ENCODE peak calls at places on chromosomes 12 and 14, in ten cellular contexts. P is psoas muscle; A is HL-60; T is lower leg skin; O is right atrium auricular region; Z is HFF-Myc; L is WTC11; X is astrocyte of the spinal cord; Y is stomach; S is CD4-positive, alpha-beta T cell. Q is an unnamed sample.

GRCh38 chr12:76874027-76874426 is 4.8 kb downstream of the CSRP2 start:
- DNase-seq in X (no peak), Y (no peak), A (no peak), L (no peak), P (no peak), S (no peak), Z (no peak), O (no peak), T (no peak), Q (no peak)

GRCh38 chr12:1474059-1474537 is 120.3 kb downstream of the FBXL14 start:
- DNase-seq in P (no peak), O (no peak), A (no peak), S (no peak), L (no peak), Y (no peak), T (no peak), X (peak), Z (peak), Q (no peak)

GRCh38 chr12:105433804-105434203 is 103.3 kb downstream of the C12orf75 start:
- DNase-seq in P (no peak), Y (no peak), T (no peak), L (no peak), A (no peak), Z (no peak), S (no peak), X (peak), O (no peak), Q (no peak)

GRCh38 chr12:44511289-44511688 is 364.8 kb downstream of the NELL2 start:
- DNase-seq in X (no peak), P (no peak), A (no peak), Z (no peak), S (no peak), L (no peak), O (no peak), Y (no peak), T (no peak), Q (no peak)

GRCh38 chr12:120538281-120539156 is 4.4 kb downstream of the RNF10 start:
- DNase-seq in Z (no peak), Y (peak), O (no peak), S (no peak), T (no peak), P (peak), L (no peak), X (peak), A (no peak), Q (no peak)

GRCh38 chr12:109820921-109821381 is 12.2 kb downstream of the TRPV4 start:
- DNase-seq in O (no peak), S (no peak), X (no peak), A (no peak), P (no peak), T (no peak), L (no peak), Y (no peak), Z (no peak), Q (no peak)

GRCh38 chr14:38202444-38203191 is 5.1 kb upstream of the SSTR1 start:
- DNase-seq in A (no peak), Y (no peak), P (no peak), X (no peak), T (no peak), L (peak), Z (no peak), O (no peak), S (no peak), Q (no peak)

GRCh38 chr12:53866727-53867126 is 71.9 kb upstream of the HOXC13 start:
- DNase-seq in X (no peak), P (no peak), S (no peak), Z (no peak), Y (no peak), O (no peak), T (no peak), A (no peak), L (no peak), Q (no peak)

GRCh38 chr12:71431991-71432390 is 7.6 kb upstream of the LGR5 start:
- DNase-seq in L (no peak), T (no peak), O (no peak), Z (no peak), A (no peak), X (no peak), S (no peak), P (no peak), Y (no peak), Q (no peak)

GRCh38 chr12:58540480-58541299 is 379.6 kb downstream of the LRIG3 start:
- DNase-seq in O (peak), Y (peak), T (peak), X (peak), P (peak), Z (peak), L (peak), S (no peak), A (no peak), Q (peak)

GRCh38 chr12:12870454-12870853 is 20.9 kb upstream of the GPRC5A start:
- DNase-seq in O (no peak), Y (no peak), A (no peak), Z (peak), P (no peak), T (peak), S (no peak), X (peak), L (no peak), Q (no peak)

GRCh38 chr14:104294983-104295680 is 156.7 kb downstream of the KIF26A start:
- DNase-seq in A (no peak), P (no peak), S (no peak), O (no peak), Z (no peak), Y (no peak), L (peak), X (no peak), T (peak), Q (peak)

GRCh38 chr14:93937519-93937918 is 10.4 kb downstream of the FAM181A start:
- DNase-seq in X (no peak), P (peak), S (no peak), Z (no peak), O (no peak), Y (no peak), L (no peak), A (no peak), T (no peak), Q (no peak)

GRCh38 chr12:98808243-98808895 is 163.3 kb downstream of the APAF1 start:
- DNase-seq in S (no peak), L (no peak), P (no peak), Y (no peak), O (no peak), A (no peak), T (no peak), Z (no peak), X (no peak), Q (no peak)

GRCh38 chr12:53133722-53134121 is 30.4 kb downstream of the SOAT2 start:
- DNase-seq in T (no peak), P (no peak), S (no peak), Y (no peak), A (no peak), L (no peak), Z (no peak), O (no peak), X (no peak), Q (no peak)

GRCh38 chr14:52235434-52235833 is 32.1 kb upstream of the PTGDR start:
- DNase-seq in L (no peak), P (no peak), Y (no peak), O (no peak), S (no peak), X (no peak), A (no peak), Z (no peak), T (no peak), Q (no peak)

GRCh38 chr14:62692490-62693106 is 352.7 kb downstream of the KCNH5 start:
- DNase-seq in T (no peak), P (no peak), Z (no peak), Y (no peak), L (no peak), A (no peak), O (no peak), X (peak), S (no peak), Q (no peak)

GRCh38 chr12:101019193-101019592 is 190.8 kb downstream of the SLC5A8 start:
- DNase-seq in Y (no peak), O (no peak), P (no peak), Z (no peak), T (no peak), L (no peak), S (no peak), X (no peak), A (no peak), Q (no peak)

GRCh38 chr14:68364823-68365222 is 428.0 kb downstream of the ZFP36L1 start:
- DNase-seq in X (no peak), Y (no peak), Z (no peak), S (no peak), T (no peak), O (no peak), A (no peak), L (peak), P (no peak), Q (no peak)

GRCh38 chr12:69023840-69024239 is 90.9 kb upstream of the CPM start:
- DNase-seq in Y (no peak), X (no peak), P (no peak), S (no peak), A (no peak), Z (no peak), O (no peak), L (no peak), T (peak), Q (no peak)

GRCh38 chr12:59624732-59625455 is 29.1 kb downstream of the SLC16A7 start:
- DNase-seq in T (no peak), X (no peak), P (no peak), A (no peak), O (no peak), S (no peak), Y (no peak), L (no peak), Z (no peak), Q (no peak)

GRCh38 chr14:21087294-21088091 is 11.0 kb downstream of the ZNF219 start:
- DNase-seq in X (peak), A (peak), Y (no peak), P (peak), O (peak), S (peak), L (peak), Z (peak), T (peak), Q (no peak)

GRCh38 chr12:104671407-104672095 is 214.8 kb downstream of the CHST11 start:
- DNase-seq in T (peak), X (peak), S (peak), L (no peak), O (peak), Z (peak), P (peak), Y (peak), A (peak), Q (no peak)

GRCh38 chr12:42237052-42237852 is 796 bp downstream of the YAF2 start:
- DNase-seq in O (peak), T (peak), S (peak), X (peak), P (peak), Y (peak), A (peak), Z (peak), L (peak), Q (peak)
- TF ChIP-seq CTCF in O (peak), T (no peak), S (peak), X (peak), P (peak), Y (peak), A (no peak), Z (peak), L (no peak), Q (no peak)

GRCh38 chr14:61104358-61104757 is 123.3 kb downstream of the SLC38A6 start:
- DNase-seq in X (no peak), O (no peak), Z (no peak), T (no peak), S (no peak), A (no peak), Y (no peak), P (no peak), L (no peak), Q (no peak)

GRCh38 chr14:61107148-61107641 is 126.2 kb downstream of the SLC38A6 start:
- DNase-seq in A (no peak), Y (no peak), T (peak), X (no peak), O (no peak), P (peak), L (no peak), Z (no peak), S (no peak), Q (no peak)

GRCh38 chr14:61108742-61109141 is 127.7 kb downstream of the SLC38A6 start:
- DNase-seq in A (no peak), S (no peak), L (no peak), Z (no peak), X (no peak), O (no peak), P (no peak), Y (no peak), T (no peak), Q (no peak)

GRCh38 chr14:61107896-61108295 is 126.9 kb downstream of the SLC38A6 start:
- DNase-seq in P (no peak), A (no peak), T (peak), L (no peak), Y (no peak), Z (no peak), X (no peak), O (no peak), S (no peak), Q (no peak)

DNA sequence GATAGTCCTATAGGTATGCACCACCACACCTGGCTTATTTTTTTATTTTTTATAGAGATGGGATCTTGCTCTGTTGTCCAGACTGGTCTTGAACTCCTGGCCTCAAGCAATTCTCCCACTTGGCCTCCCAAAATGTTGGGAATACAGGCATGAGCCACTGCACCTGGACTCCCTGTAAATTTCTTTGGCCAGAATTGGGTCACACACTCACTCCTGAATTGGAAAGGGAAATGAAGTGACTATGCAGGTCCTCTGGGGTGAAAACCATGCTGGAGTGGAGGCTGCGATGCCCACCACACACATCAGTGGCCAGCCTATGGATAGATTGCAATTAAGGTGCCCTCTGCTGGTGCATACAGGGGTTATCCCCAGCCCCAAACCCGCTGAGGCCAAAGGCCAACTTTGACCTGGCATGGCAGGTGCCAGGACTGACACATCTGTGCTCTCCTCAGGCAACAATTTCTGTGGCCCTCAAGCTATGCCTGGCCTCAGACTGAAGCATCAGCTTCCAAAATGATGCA is 125.6 kb downstream of the SLC38A6 start:
- DNase-seq in T (no peak), O (no peak), S (no peak), P (no peak), A (no peak), X (no peak), Z (no peak), Y (no peak), L (no peak), Q (no peak)
- TF ChIP-seq CTCF in T (no peak), O (no peak), S (no peak), P (peak), A (peak), X (peak), Z (peak), Y (no peak), L (peak), Q (no peak)

GRCh38 chr12:9340422-9341259 is 132.4 kb upstream of the PZP start:
- DNase-seq in O (no peak), Y (no peak), Z (peak), X (peak), S (no peak), T (no peak), L (no peak), P (no peak), A (no peak), Q (no peak)
- TF ChIP-seq CTCF in O (no peak), Y (no peak), Z (no peak), X (no peak), S (no peak), T (no peak), L (no peak), P (no peak), A (no peak), Q (no peak)

GRCh38 chr14:22225526-22226133 is 363.4 kb downstream of the DAD1 start:
- DNase-seq in P (no peak), O (no peak), A (no peak), X (peak), Y (no peak), T (no peak), S (no peak), Z (no peak), L (no peak), Q (no peak)

GRCh38 chr14:22231022-22231421 is 358.0 kb downstream of the DAD1 start:
- DNase-seq in Z (no peak), A (no peak), X (no peak), L (no peak), Y (no peak), O (no peak), S (no peak), P (no peak), T (no peak), Q (no peak)

GRCh38 chr14:22230517-22230916 is 358.5 kb downstream of the DAD1 start:
- DNase-seq in O (no peak), P (no peak), Z (no peak), A (no peak), L (no peak), Y (no peak), T (no peak), S (no peak), X (no peak), Q (no peak)

GRCh38 chr14:22227084-22227483 is 361.9 kb downstream of the DAD1 start:
- DNase-seq in Z (no peak), X (no peak), A (no peak), O (no peak), Y (no peak), S (no peak), L (no peak), T (no peak), P (no peak), Q (no peak)

GRCh38 chr14:22226381-22226780 is 362.6 kb downstream of the DAD1 start:
- DNase-seq in P (no peak), O (no peak), X (no peak), A (peak), T (no peak), Z (no peak), S (peak), L (no peak), Y (no peak), Q (no peak)
- TF ChIP-seq CTCF in P (no peak), O (peak), X (peak), A (peak), T (no peak), Z (no peak), S (no peak), L (no peak), Y (no peak), Q (no peak)

GRCh38 chr12:124443929-124444712 is 123.3 kb downstream of the NCOR2 start:
- DNase-seq in T (no peak), O (no peak), Y (no peak), S (no peak), A (no peak), L (no peak), P (no peak), Z (no peak), X (no peak), Q (no peak)
- TF ChIP-seq CTCF in T (no peak), O (no peak), Y (no peak), S (no peak), A (no peak), L (no peak), P (no peak), Z (no peak), X (no peak), Q (no peak)

GRCh38 chr12:89251326-89252237 is 100.7 kb downstream of the DUSP6 start:
- DNase-seq in X (no peak), L (no peak), Y (no peak), P (no peak), Z (no peak), S (no peak), A (no peak), T (no peak), O (no peak), Q (no peak)
- TF ChIP-seq CTCF in X (no peak), L (no peak), Y (no peak), P (no peak), Z (no peak), S (no peak), A (no peak), T (no peak), O (no peak), Q (no peak)